ENCODE peak calls at places on chromosomes 4 and X, in five cellular contexts. One of them, this sample, is unnamed. For H3K4me1, the result is how much of the 10 kb centered on the place peaks cover.

GRCh38 chr4:22170353-22170752 is 221.8 kb upstream of the KCNIP4 start:
- DNase-seq in OCI-LY7: no peak
- DNase-seq in psoas muscle: no peak
- DNase-seq in right cardiac atrium: no peak
- DNase-seq in mucosa of descending colon: no peak
- DNase-seq in this sample: no peak

GRCh38 chr4:53322696-53323095 is 43.2 kb downstream of the SCFD2 start:
- DNase-seq in OCI-LY7: no peak
- DNase-seq in psoas muscle: no peak
- DNase-seq in right cardiac atrium: no peak
- DNase-seq in mucosa of descending colon: no peak
- DNase-seq in this sample: no peak

GRCh38 chr4:151753056-151753455 is 7.8 kb downstream of the GATB start:
- DNase-seq in OCI-LY7: no peak
- DNase-seq in psoas muscle: no peak
- DNase-seq in right cardiac atrium: no peak
- DNase-seq in mucosa of descending colon: no peak
- DNase-seq in this sample: no peak

GRCh38 chr4:6408263-6408662 is 64.2 kb downstream of the PPP2R2C start:
- DNase-seq in OCI-LY7: peak
- DNase-seq in psoas muscle: no peak
- DNase-seq in right cardiac atrium: no peak
- DNase-seq in mucosa of descending colon: peak
- DNase-seq in this sample: no peak

GRCh38 chrX:132092439-132093065 is 35.3 kb downstream of the FRMD7 start:
- DNase-seq in OCI-LY7: peak
- DNase-seq in psoas muscle: peak
- DNase-seq in right cardiac atrium: peak
- DNase-seq in mucosa of descending colon: no peak
- DNase-seq in this sample: peak

GRCh38 chr4:5973486-5974220 is 44.6 kb downstream of the C4orf50 start:
- DNase-seq in OCI-LY7: no peak
- DNase-seq in psoas muscle: no peak
- DNase-seq in right cardiac atrium: no peak
- DNase-seq in mucosa of descending colon: no peak
- DNase-seq in this sample: no peak

GRCh38 chr4:134948110-134948642 is 746.6 kb upstream of the PABPC4L start:
- DNase-seq in OCI-LY7: no peak
- DNase-seq in psoas muscle: no peak
- DNase-seq in right cardiac atrium: no peak
- DNase-seq in mucosa of descending colon: no peak
- DNase-seq in this sample: no peak

GRCh38 chr4:75172551-75172950 is 239.6 kb downstream of the PARM1 start:
- DNase-seq in OCI-LY7: no peak
- DNase-seq in psoas muscle: no peak
- DNase-seq in right cardiac atrium: no peak
- DNase-seq in mucosa of descending colon: no peak
- DNase-seq in this sample: no peak

GRCh38 chrX:65586491-65586890 is 51.9 kb upstream of the LAS1L start:
- DNase-seq in OCI-LY7: no peak
- DNase-seq in psoas muscle: no peak
- DNase-seq in right cardiac atrium: no peak
- DNase-seq in mucosa of descending colon: no peak
- DNase-seq in this sample: no peak

GRCh38 chrX:100647739-100648138 is 3.7 kb downstream of the SRPX2 start:
- DNase-seq in OCI-LY7: no peak
- DNase-seq in psoas muscle: no peak
- DNase-seq in right cardiac atrium: no peak
- DNase-seq in mucosa of descending colon: no peak
- DNase-seq in this sample: no peak

GRCh38 chrX:100650841-100651240 is 6.8 kb downstream of the SRPX2 start:
- DNase-seq in OCI-LY7: no peak
- DNase-seq in psoas muscle: no peak
- DNase-seq in right cardiac atrium: no peak
- DNase-seq in mucosa of descending colon: no peak
- DNase-seq in this sample: no peak

GRCh38 chrX:100649550-100650356 is 5.8 kb downstream of the SRPX2 start:
- DNase-seq in OCI-LY7: no peak
- DNase-seq in psoas muscle: peak
- DNase-seq in right cardiac atrium: peak
- DNase-seq in mucosa of descending colon: peak
- DNase-seq in this sample: no peak

GRCh38 chrX:100647095-100647494 is 3.1 kb downstream of the SRPX2 start:
- DNase-seq in OCI-LY7: peak
- DNase-seq in psoas muscle: no peak
- DNase-seq in right cardiac atrium: no peak
- DNase-seq in mucosa of descending colon: no peak
- DNase-seq in this sample: no peak

DNA sequence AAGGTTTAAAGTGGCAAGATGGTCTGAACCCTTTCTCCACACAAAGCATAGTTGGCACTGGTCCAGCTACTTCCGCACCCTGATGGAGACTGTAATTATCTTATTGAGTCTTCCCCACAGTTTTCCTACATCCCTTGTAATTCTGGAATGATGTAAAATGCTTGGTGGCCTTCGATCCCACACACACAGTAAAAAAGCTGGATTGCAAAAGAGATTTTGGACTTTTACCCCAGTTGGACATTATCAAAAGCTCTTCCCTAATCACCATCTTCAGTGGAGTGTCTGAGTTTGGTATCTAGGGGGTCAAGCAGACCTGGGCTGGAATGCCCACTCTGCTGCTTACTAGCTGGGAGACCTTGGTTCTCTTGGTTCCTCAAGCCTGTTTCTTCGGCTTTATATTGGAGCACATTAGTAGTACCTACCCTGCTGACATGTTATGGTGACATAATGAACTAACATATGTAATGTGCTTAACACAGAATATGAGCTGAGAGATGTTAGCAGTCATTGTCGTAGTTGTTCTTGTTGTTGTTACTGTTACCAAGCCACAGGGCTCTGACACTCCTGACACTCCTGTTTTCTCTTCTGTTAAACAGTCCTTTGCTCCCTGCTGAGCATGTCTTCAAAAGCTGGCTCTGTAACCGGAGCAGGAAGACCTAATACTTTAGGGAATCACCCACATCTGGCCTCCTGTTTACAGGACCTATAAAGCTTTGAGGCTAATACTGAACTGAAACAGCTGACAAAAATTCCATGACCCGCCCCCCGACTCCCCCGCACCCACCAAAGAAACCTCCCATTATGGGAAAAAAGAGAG is 4.8 kb downstream of the SRPX2 start:
- DNase-seq in OCI-LY7: no peak
- DNase-seq in psoas muscle: peak
- DNase-seq in right cardiac atrium: no peak
- DNase-seq in mucosa of descending colon: no peak
- DNase-seq in this sample: no peak
- H3K4me1 ChIP-seq in OCI-LY7: under half
- H3K4me1 ChIP-seq in psoas muscle: under half
- H3K4me1 ChIP-seq in right cardiac atrium: under half
- H3K4me1 ChIP-seq in mucosa of descending colon: under half
- H3K4me1 ChIP-seq in this sample: under half

GRCh38 chr4:94453534-94453963 is 1.8 kb downstream of the PDLIM5 start:
- DNase-seq in OCI-LY7: no peak
- DNase-seq in psoas muscle: no peak
- DNase-seq in right cardiac atrium: no peak
- DNase-seq in mucosa of descending colon: no peak
- DNase-seq in this sample: no peak
- H3K4me1 ChIP-seq in OCI-LY7: under half
- H3K4me1 ChIP-seq in psoas muscle: under half
- H3K4me1 ChIP-seq in right cardiac atrium: under half
- H3K4me1 ChIP-seq in mucosa of descending colon: under half
- H3K4me1 ChIP-seq in this sample: under half

DNA sequence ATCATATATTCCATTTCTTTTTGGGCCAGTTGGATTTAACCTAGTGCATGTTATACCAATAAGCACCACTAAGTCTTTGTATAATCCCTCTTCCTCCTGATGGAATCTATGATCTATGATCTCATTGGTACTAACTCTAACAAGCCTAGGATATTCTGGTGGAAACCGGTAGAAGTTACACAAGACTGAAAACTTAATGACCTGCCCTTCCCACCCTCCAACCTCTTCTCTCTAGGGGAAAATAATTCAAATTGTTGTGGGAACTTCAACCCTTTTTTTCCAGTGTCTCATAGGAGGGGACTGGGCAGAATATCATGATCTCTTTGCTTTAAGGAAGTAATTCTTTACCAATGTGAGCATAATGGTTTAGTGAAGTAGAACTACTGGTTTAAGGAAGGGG is 289.5 kb upstream of the BOD1L1 start:
- DNase-seq in OCI-LY7: no peak
- DNase-seq in psoas muscle: no peak
- DNase-seq in right cardiac atrium: no peak
- DNase-seq in mucosa of descending colon: no peak
- DNase-seq in this sample: no peak
- H3K4me1 ChIP-seq in OCI-LY7: under half
- H3K4me1 ChIP-seq in psoas muscle: under half
- H3K4me1 ChIP-seq in right cardiac atrium: under half
- H3K4me1 ChIP-seq in mucosa of descending colon: under half
- H3K4me1 ChIP-seq in this sample: under half

GRCh38 chrX:107730298-107730655 is 45.3 kb downstream of the TSC22D3 start:
- DNase-seq in OCI-LY7: no peak
- DNase-seq in psoas muscle: no peak
- DNase-seq in right cardiac atrium: no peak
- DNase-seq in mucosa of descending colon: no peak
- DNase-seq in this sample: no peak
- H3K4me1 ChIP-seq in OCI-LY7: under half
- H3K4me1 ChIP-seq in psoas muscle: half or more
- H3K4me1 ChIP-seq in right cardiac atrium: under half
- H3K4me1 ChIP-seq in mucosa of descending colon: under half
- H3K4me1 ChIP-seq in this sample: under half

DNA sequence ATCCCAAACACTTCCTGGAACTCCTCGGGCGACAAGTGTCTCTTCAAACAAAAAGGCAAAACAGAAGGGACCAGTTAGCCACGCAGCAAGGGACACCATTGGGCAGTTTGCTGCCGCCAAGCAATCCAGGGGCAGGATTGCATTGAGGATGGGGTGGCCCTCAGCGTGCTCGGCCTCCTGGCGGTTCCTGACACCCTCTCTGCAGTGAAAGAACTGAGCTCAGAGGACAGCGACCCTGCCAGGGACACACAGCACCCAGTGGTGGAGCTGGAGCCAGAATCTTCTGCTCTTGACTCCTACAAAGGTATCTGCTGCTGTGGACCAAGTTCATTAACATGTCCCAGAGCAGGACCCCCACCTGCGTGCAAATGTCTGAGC is 27.4 kb upstream of the AFAP1 start:
- DNase-seq in OCI-LY7: no peak
- DNase-seq in psoas muscle: no peak
- DNase-seq in right cardiac atrium: no peak
- DNase-seq in mucosa of descending colon: no peak
- DNase-seq in this sample: no peak
- H3K4me1 ChIP-seq in OCI-LY7: under half
- H3K4me1 ChIP-seq in psoas muscle: under half
- H3K4me1 ChIP-seq in right cardiac atrium: under half
- H3K4me1 ChIP-seq in mucosa of descending colon: under half
- H3K4me1 ChIP-seq in this sample: under half

GRCh38 chrX:40012039-40012799 is 85.5 kb downstream of the BCOR start:
- DNase-seq in OCI-LY7: no peak
- DNase-seq in psoas muscle: peak
- DNase-seq in right cardiac atrium: peak
- DNase-seq in mucosa of descending colon: peak
- DNase-seq in this sample: no peak
- H3K4me1 ChIP-seq in OCI-LY7: under half
- H3K4me1 ChIP-seq in psoas muscle: under half
- H3K4me1 ChIP-seq in right cardiac atrium: under half
- H3K4me1 ChIP-seq in mucosa of descending colon: under half
- H3K4me1 ChIP-seq in this sample: under half

This sample was measured in naive thymus-derived CD4-positive, alpha-beta T cell.